ENCODE peak calls at places on chromosomes 6 and 20, in seven cellular contexts. C is fibroblast of villous mesenchyme, R is T-cell, X is GM04503, W is KG1, N is ELR, L is endothelial cell. Z is an unnamed sample.

GRCh38 chr6:30711758-30712380 is 5.2 kb downstream of the MDC1 start:
- DNase-seq in X (no peak), R (no peak), N (no peak), L (no peak), W (no peak), C (no peak), Z (no peak)

GRCh38 chr6:121260651-121261102 is 73.6 kb downstream of the TBC1D32 start:
- DNase-seq in N (peak), W (no peak), R (no peak), X (peak), L (no peak), C (peak), Z (no peak)

GRCh38 chr6:110874880-110875547 is 429 bp downstream of the AMD1 start:
- DNase-seq in X (no peak), N (peak), W (no peak), L (peak), C (no peak), R (no peak), Z (peak)

GRCh38 chr6:150720774-150721233 is 121.1 kb downstream of the PLEKHG1 start:
- DNase-seq in W (no peak), R (no peak), N (no peak), X (no peak), L (no peak), C (no peak), Z (peak)

GRCh38 chr6:126963077-126963809 is 155.2 kb upstream of the RSPO3 start:
- DNase-seq in C (no peak), R (no peak), L (no peak), X (no peak), W (no peak), N (no peak), Z (no peak)

GRCh38 chr20:61852268-61853072 is 213.2 kb downstream of the TAF4 start:
- DNase-seq in L (no peak), C (no peak), X (no peak), N (no peak), W (no peak), R (no peak), Z (no peak)

GRCh38 chr6:106128981-106129761 is 43.0 kb downstream of the PRDM1 start:
- DNase-seq in L (no peak), N (peak), X (peak), C (peak), R (no peak), W (no peak), Z (no peak)

GRCh38 chr20:58229198-58229802 is 847 bp upstream of the ANKRD60 start:
- DNase-seq in W (no peak), N (no peak), R (no peak), L (no peak), X (no peak), C (no peak), Z (no peak)

GRCh38 chr20:7399575-7399974 is 540.7 kb downstream of the HAO1 start:
- DNase-seq in R (no peak), X (no peak), C (no peak), W (no peak), N (no peak), L (no peak), Z (no peak)

GRCh38 chr6:20732896-20733295 is 198.6 kb downstream of the CDKAL1 start:
- DNase-seq in C (no peak), L (no peak), R (no peak), W (no peak), X (no peak), N (no peak), Z (no peak)

GRCh38 chr20:23283096-23283850 is 67.3 kb upstream of the NXT1 start:
- DNase-seq in W (no peak), L (no peak), N (no peak), C (no peak), X (no peak), R (no peak), Z (no peak)

GRCh38 chr6:113632220-113632864 is 224.8 kb upstream of the MARCKS start:
- DNase-seq in W (no peak), C (peak), R (no peak), X (peak), N (peak), L (no peak), Z (peak)

GRCh38 chr6:53828215-53828614 is 33.4 kb downstream of the LRRC1 start:
- DNase-seq in X (no peak), L (no peak), W (no peak), C (no peak), R (no peak), N (no peak), Z (no peak)

GRCh38 chr20:58586565-58587093 is 64.5 kb upstream of the STX16 start:
- DNase-seq in L (no peak), X (no peak), R (no peak), N (no peak), C (no peak), W (no peak), Z (no peak)

GRCh38 chr20:21243811-21244210 is 59.3 kb upstream of the XRN2 start:
- DNase-seq in L (no peak), C (no peak), W (no peak), N (no peak), R (no peak), X (no peak), Z (no peak)

GRCh38 chr6:16761469-16762264 is 407 bp upstream of the ATXN1 start:
- DNase-seq in L (peak), C (peak), X (no peak), W (peak), R (peak), N (peak), Z (peak)

GRCh38 chr6:139135578-139136545 is 982 bp downstream of the HECA start:
- DNase-seq in L (peak), C (peak), X (no peak), N (peak), W (no peak), R (no peak), Z (peak)

GRCh38 chr6:110567957-110568696 is 91.7 kb upstream of the SLC22A16 start:
- DNase-seq in N (no peak), R (no peak), C (no peak), L (no peak), X (no peak), W (no peak), Z (no peak)

GRCh38 chr6:139753198-139753861 is 378.9 kb upstream of the CITED2 start:
- DNase-seq in N (peak), L (no peak), C (peak), R (no peak), X (peak), W (no peak), Z (peak)

GRCh38 chr6:31871068-31871659 is 7.6 kb downstream of the SLC44A4 start:
- DNase-seq in N (peak), X (no peak), R (no peak), L (no peak), W (no peak), C (peak), Z (no peak)

GRCh38 chr6:105509506-105510331 is 106.8 kb upstream of the PREP start:
- DNase-seq in C (peak), L (peak), X (no peak), R (no peak), W (no peak), N (peak), Z (peak)

GRCh38 chr6:156780117-156780641 is 3.0 kb downstream of the ARID1B start:
- DNase-seq in X (peak), L (no peak), C (peak), W (peak), N (peak), R (peak), Z (peak)

GRCh38 chr6:105135056-105135455 is 44.8 kb downstream of the POPDC3 start:
- DNase-seq in X (peak), R (no peak), L (no peak), N (peak), C (peak), W (no peak), Z (no peak)

GRCh38 chr20:25207960-25208534 is 12.5 kb downstream of the ENTPD6 start:
- DNase-seq in L (no peak), R (no peak), W (no peak), N (no peak), C (no peak), X (no peak), Z (no peak)